ENCODE peak calls at places on chromosome 22, in six cellular contexts. V, A, F, Z, O and N are unnamed samples.

GRCh38 chr22:45187891-45188290 is 24.2 kb downstream of the NUP50 start:
- DNase-seq in V (no peak), A (no peak), F (no peak), Z (no peak), O (no peak), N (no peak)

GRCh38 chr22:47292546-47293320 is 530.3 kb downstream of the TBC1D22A start:
- DNase-seq in V (no peak), A (no peak), F (no peak), Z (no peak), O (no peak), N (no peak)

GRCh38 chr22:24176630-24177029 is 4.7 kb upstream of the SUSD2 start:
- DNase-seq in V (no peak), A (no peak), F (no peak), Z (no peak), O (no peak), N (no peak)

GRCh38 chr22:19419464-19420178 is 11.9 kb downstream of the HIRA start:
- DNase-seq in V (no peak), A (peak), F (no peak), Z (no peak), O (no peak), N (no peak)

GRCh38 chr22:25970348-25970995 is 198.8 kb upstream of the SEZ6L start:
- DNase-seq in V (peak), A (no peak), F (peak), Z (peak), O (no peak), N (peak)

GRCh38 chr22:45945621-45946020 is 31.3 kb downstream of the WNT7B start:
- DNase-seq in V (no peak), A (no peak), F (no peak), Z (no peak), O (no peak), N (no peak)

GRCh38 chr22:49923445-49923844 is 5.0 kb downstream of the CRELD2 start:
- DNase-seq in V (no peak), A (peak), F (no peak), Z (no peak), O (no peak), N (no peak)

GRCh38 chr22:36616682-36617081 is 86.9 kb downstream of the CACNG2 start:
- DNase-seq in V (no peak), A (no peak), F (no peak), Z (no peak), O (no peak), N (no peak)

GRCh38 chr22:19845369-19845722 is 9.3 kb downstream of the GNB1L start:
- DNase-seq in V (no peak), A (no peak), F (no peak), Z (no peak), O (no peak), N (no peak)

GRCh38 chr22:23565288-23565941 is 14.7 kb downstream of the IGLL1 start:
- DNase-seq in V (no peak), A (no peak), F (peak), Z (peak), O (peak), N (peak)

GRCh38 chr22:22474733-22475132 is 33.8 kb downstream of the ZNF280B start:
- DNase-seq in V (no peak), A (no peak), F (no peak), Z (no peak), O (no peak), N (no peak)

GRCh38 chr22:46149493-46149997 is 781 bp upstream of the PPARA start:
- DNase-seq in V (peak), A (no peak), F (peak), Z (peak), O (peak), N (peak)

GRCh38 chr22:25752615-25753214 is 10.7 kb downstream of the MYO18B start:
- DNase-seq in V (no peak), A (no peak), F (no peak), Z (no peak), O (no peak), N (no peak)

GRCh38 chr22:46752911-46753310 is 9.5 kb upstream of the TBC1D22A start:
- DNase-seq in V (no peak), A (no peak), F (no peak), Z (no peak), O (no peak), N (no peak)

GRCh38 chr22:46672731-46673130 is 52.5 kb downstream of the GRAMD4 start:
- DNase-seq in V (peak), A (no peak), F (no peak), Z (no peak), O (no peak), N (no peak)

GRCh38 chr22:35449829-35450689 is 50.1 kb downstream of the MCM5 start:
- DNase-seq in V (no peak), A (no peak), F (no peak), Z (no peak), O (no peak), N (no peak)

GRCh38 chr22:42805998-42806481 is 51.0 kb downstream of the ARFGAP3 start:
- DNase-seq in V (no peak), A (no peak), F (no peak), Z (peak), O (no peak), N (no peak)

GRCh38 chr22:36215976-36216375 is 14.4 kb upstream of the APOL4 start:
- DNase-seq in V (no peak), A (no peak), F (no peak), Z (no peak), O (no peak), N (no peak)

GRCh38 chr22:10778296-10778814 is 4749.6 kb upstream of the OR11H1 start:
- DNase-seq in V (no peak), A (no peak), F (no peak), Z (no peak), O (no peak), N (no peak)

GRCh38 chr22:48867891-48868290 is 959.8 kb downstream of the BRD1 start:
- DNase-seq in V (no peak), A (no peak), F (no peak), Z (no peak), O (no peak), N (no peak)
- H3K14ac ChIP-seq in V (no peak), A (no peak), F (no peak), Z (no peak), O (no peak), N (no peak)

GRCh38 chr22:39077513-39077840 is 402 bp downstream of the APOBEC3G start:
- DNase-seq in V (no peak), A (no peak), F (no peak), Z (no peak), O (no peak), N (no peak)
- H2BK120ac ChIP-seq in V (no peak), A (peak), F (no peak), Z (no peak), O (peak), N (no peak)

GRCh38 chr22:33325232-33326004 is 267.2 kb upstream of the SYN3 start:
- DNase-seq in V (no peak), A (no peak), F (no peak), Z (no peak), O (no peak), N (no peak)
- H3K14ac ChIP-seq in V (no peak), A (no peak), F (no peak), Z (no peak), O (no peak), N (no peak)

DNA sequence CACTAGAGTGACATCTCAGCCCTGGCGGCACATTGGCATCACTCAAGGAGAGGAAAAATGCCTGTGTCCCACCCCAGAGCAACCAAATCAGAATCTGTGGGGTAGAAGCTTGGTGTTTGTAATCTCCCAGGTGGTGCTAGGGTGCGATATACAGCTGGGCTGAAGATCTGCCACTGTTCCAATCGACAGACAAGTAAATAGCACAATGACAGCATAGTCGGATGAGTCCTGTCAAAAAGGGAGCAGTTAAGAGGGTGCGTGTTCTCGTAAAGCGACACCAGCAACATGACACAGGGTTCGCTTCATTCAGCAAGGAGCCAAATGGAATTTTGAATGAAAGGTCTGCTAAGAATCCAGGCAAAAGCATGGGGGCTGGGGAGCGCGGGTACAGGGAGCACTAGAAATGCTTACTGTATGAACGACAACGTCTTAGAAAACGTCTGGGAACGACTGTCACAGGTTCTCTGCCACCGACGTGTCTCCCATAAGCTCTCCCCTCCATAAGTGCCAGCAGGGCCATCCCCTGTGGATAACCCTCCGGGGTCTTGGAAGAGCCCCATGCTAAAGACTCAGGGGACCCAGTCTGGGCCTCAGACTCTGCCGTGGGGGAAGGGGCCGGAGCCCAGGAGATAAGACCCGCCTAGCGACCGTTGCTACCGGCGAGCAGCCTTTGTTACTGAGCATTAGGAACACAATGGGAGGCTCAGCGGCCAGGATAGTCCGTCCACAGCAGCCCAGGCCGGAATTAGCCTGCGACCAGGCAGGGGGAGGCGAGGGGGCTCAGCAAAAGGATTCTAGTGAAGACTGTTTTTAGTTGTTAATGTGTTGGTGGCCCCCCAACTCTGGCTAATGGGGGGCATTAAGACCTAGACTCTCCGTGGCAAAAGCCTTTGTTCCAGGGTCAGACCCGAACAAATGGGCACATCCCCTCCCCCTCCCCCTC is 20.8 kb downstream of the ADA2 start:
- DNase-seq in V (no peak), A (no peak), F (peak), Z (peak), O (peak), N (peak)
- H2BK120ac ChIP-seq in V (peak), A (no peak), F (peak), Z (peak), O (no peak), N (peak)

DNA sequence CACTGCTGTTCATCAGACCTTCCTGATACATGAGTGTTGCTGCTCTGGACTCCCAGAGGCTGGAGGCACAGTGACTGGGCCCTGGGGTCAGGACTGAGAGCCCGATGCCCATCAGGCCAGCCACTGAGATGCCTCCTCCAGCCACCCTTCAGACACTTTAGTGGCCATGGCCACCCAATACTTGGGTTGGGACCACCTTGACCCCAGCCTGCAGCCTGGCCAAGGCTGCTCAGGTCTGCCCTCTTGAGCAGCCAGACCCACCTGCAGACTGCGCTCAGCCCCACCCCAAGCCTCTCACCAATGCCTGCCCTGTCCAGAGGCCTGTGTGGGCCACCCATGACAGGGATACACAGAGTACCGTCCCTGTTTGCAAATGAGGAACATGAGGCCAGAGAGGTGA is 4.2 kb downstream of the RNF215 start:
- DNase-seq in V (no peak), A (no peak), F (no peak), Z (no peak), O (no peak), N (no peak)
- H3K14ac ChIP-seq in V (no peak), A (no peak), F (no peak), Z (no peak), O (no peak), N (no peak)

GRCh38 chr22:33053323-33053722 is 4.9 kb downstream of the SYN3 start:
- DNase-seq in V (no peak), A (no peak), F (no peak), Z (no peak), O (no peak), N (no peak)

GRCh38 chr22:33051960-33052839 is 6.0 kb downstream of the SYN3 start:
- DNase-seq in V (no peak), A (no peak), F (no peak), Z (no peak), O (no peak), N (no peak)

GRCh38 chr22:33057363-33057995 is 702 bp downstream of the SYN3 start:
- DNase-seq in V (no peak), A (no peak), F (no peak), Z (no peak), O (no peak), N (no peak)

GRCh38 chr22:33054276-33054675 is 3.9 kb downstream of the SYN3 start:
- DNase-seq in V (no peak), A (no peak), F (no peak), Z (no peak), O (no peak), N (no peak)

GRCh38 chr22:33056108-33056507 is 2.1 kb downstream of the SYN3 start:
- DNase-seq in V (no peak), A (no peak), F (no peak), Z (no peak), O (no peak), N (no peak)
- H2BK120ac ChIP-seq in V (no peak), A (no peak), F (no peak), Z (no peak), O (no peak), N (no peak)